ENCODE peak calls at places on chromosomes 1 and 21, in six cellular contexts. One of them, this sample, is unnamed.
A peak's percentile ranks its signal among the peaks of the same experiment; 100 is the strongest.

GRCh38 chr1:222099746-222100145 is 357.9 kb upstream of the DUSP10 start:
- DNase-seq in AG09319: no peak
- DNase-seq in GM10248: no peak
- DNase-seq in HT1080: no peak
- DNase-seq in Calu3: no peak
- DNase-seq in fibroblast of the conjunctiva: no peak
- DNase-seq in this sample: no peak

GRCh38 chr21:38712076-38712475 is 93.7 kb upstream of the ETS2 start:
- DNase-seq in AG09319: no peak
- DNase-seq in GM10248: no peak
- DNase-seq in HT1080: peak; percentile 37
- DNase-seq in Calu3: peak; percentile 11
- DNase-seq in fibroblast of the conjunctiva: peak; percentile 48
- DNase-seq in this sample: no peak

GRCh38 chr21:18443085-18443484 is 39.5 kb upstream of the TMPRSS15 start:
- DNase-seq in AG09319: no peak
- DNase-seq in GM10248: no peak
- DNase-seq in HT1080: no peak
- DNase-seq in Calu3: no peak
- DNase-seq in fibroblast of the conjunctiva: no peak
- DNase-seq in this sample: no peak

GRCh38 chr1:29519108-29519507 is 282.8 kb downstream of the PTPRU start:
- DNase-seq in AG09319: no peak
- DNase-seq in GM10248: no peak
- DNase-seq in HT1080: no peak
- DNase-seq in Calu3: no peak
- DNase-seq in fibroblast of the conjunctiva: no peak
- DNase-seq in this sample: no peak

GRCh38 chr21:34802180-34802899 is 133.5 kb downstream of the CLIC6 start:
- DNase-seq in AG09319: no peak
- DNase-seq in GM10248: no peak
- DNase-seq in HT1080: peak; percentile 36
- DNase-seq in Calu3: no peak
- DNase-seq in fibroblast of the conjunctiva: no peak
- DNase-seq in this sample: peak; percentile 35

GRCh38 chr1:94646786-94647555 is 105.4 kb upstream of the F3 start:
- DNase-seq in AG09319: no peak
- DNase-seq in GM10248: no peak
- DNase-seq in HT1080: no peak
- DNase-seq in Calu3: no peak
- DNase-seq in fibroblast of the conjunctiva: no peak
- DNase-seq in this sample: no peak

GRCh38 chr1:82517586-82517985 is 716.9 kb downstream of the ADGRL2 start:
- DNase-seq in AG09319: no peak
- DNase-seq in GM10248: no peak
- DNase-seq in HT1080: peak; percentile 5
- DNase-seq in Calu3: no peak
- DNase-seq in fibroblast of the conjunctiva: no peak
- DNase-seq in this sample: no peak

GRCh38 chr1:22876359-22877111 is 96.1 kb downstream of the LACTBL1 start:
- DNase-seq in AG09319: peak; percentile 51
- DNase-seq in GM10248: no peak
- DNase-seq in HT1080: peak; percentile 72
- DNase-seq in Calu3: no peak
- DNase-seq in fibroblast of the conjunctiva: peak; percentile 73
- DNase-seq in this sample: no peak

GRCh38 chr1:19468397-19468956 is 16.9 kb downstream of the CAPZB start:
- DNase-seq in AG09319: no peak
- DNase-seq in GM10248: no peak
- DNase-seq in HT1080: no peak
- DNase-seq in Calu3: peak; percentile 68
- DNase-seq in fibroblast of the conjunctiva: no peak
- DNase-seq in this sample: no peak

GRCh38 chr1:113021430-113022085 is 51.4 kb upstream of the LRIG2 start:
- DNase-seq in AG09319: peak; percentile 7
- DNase-seq in GM10248: no peak
- DNase-seq in HT1080: no peak
- DNase-seq in Calu3: no peak
- DNase-seq in fibroblast of the conjunctiva: peak; percentile 18
- DNase-seq in this sample: no peak

GRCh38 chr1:226429051-226429461 is 21.2 kb upstream of the PARP1 start:
- DNase-seq in AG09319: no peak
- DNase-seq in GM10248: no peak
- DNase-seq in HT1080: peak; percentile 61
- DNase-seq in Calu3: no peak
- DNase-seq in fibroblast of the conjunctiva: no peak
- DNase-seq in this sample: no peak

GRCh38 chr1:224045556-224045955 is 68.4 kb upstream of the FBXO28 start:
- DNase-seq in AG09319: no peak
- DNase-seq in GM10248: no peak
- DNase-seq in HT1080: no peak
- DNase-seq in Calu3: no peak
- DNase-seq in fibroblast of the conjunctiva: no peak
- DNase-seq in this sample: no peak

GRCh38 chr1:40684669-40685068 is 6.8 kb upstream of the NFYC start:
- DNase-seq in AG09319: no peak
- DNase-seq in GM10248: no peak
- DNase-seq in HT1080: no peak
- DNase-seq in Calu3: no peak
- DNase-seq in fibroblast of the conjunctiva: no peak
- DNase-seq in this sample: no peak

GRCh38 chr1:23393706-23394105 is 24.1 kb upstream of the ZNF436 start:
- DNase-seq in AG09319: no peak
- DNase-seq in GM10248: no peak
- DNase-seq in HT1080: peak; percentile 93
- DNase-seq in Calu3: peak; percentile 6
- DNase-seq in fibroblast of the conjunctiva: peak; percentile 43
- DNase-seq in this sample: no peak

GRCh38 chr1:32782086-32782485 is 35.1 kb downstream of the YARS1 start:
- DNase-seq in AG09319: no peak
- DNase-seq in GM10248: no peak
- DNase-seq in HT1080: peak; percentile 58
- DNase-seq in Calu3: no peak
- DNase-seq in fibroblast of the conjunctiva: no peak
- DNase-seq in this sample: no peak

GRCh38 chr1:7487756-7488474 is 283.2 kb upstream of the VAMP3 start:
- DNase-seq in AG09319: no peak
- DNase-seq in GM10248: no peak
- DNase-seq in HT1080: no peak
- DNase-seq in Calu3: no peak
- DNase-seq in fibroblast of the conjunctiva: no peak
- DNase-seq in this sample: no peak

GRCh38 chr21:27653481-27653880 is 686.6 kb upstream of the ADAMTS5 start:
- DNase-seq in AG09319: no peak
- DNase-seq in GM10248: no peak
- DNase-seq in HT1080: no peak
- DNase-seq in Calu3: no peak
- DNase-seq in fibroblast of the conjunctiva: no peak
- DNase-seq in this sample: no peak

GRCh38 chr1:109490029-109490933 is 3.6 kb upstream of the CYB561D1 start:
- DNase-seq in AG09319: no peak
- DNase-seq in GM10248: peak; percentile 76
- DNase-seq in HT1080: peak; percentile 50
- DNase-seq in Calu3: peak; percentile 65
- DNase-seq in fibroblast of the conjunctiva: peak; percentile 47
- DNase-seq in this sample: peak; percentile 39

GRCh38 chr1:247210062-247210385 is 38.2 kb upstream of the ZNF124 start:
- DNase-seq in AG09319: no peak
- DNase-seq in GM10248: no peak
- DNase-seq in HT1080: no peak
- DNase-seq in Calu3: no peak
- DNase-seq in fibroblast of the conjunctiva: no peak
- DNase-seq in this sample: no peak

GRCh38 chr1:9009438-9010366 is 16.5 kb downstream of the SLC2A7 start:
- DNase-seq in AG09319: no peak
- DNase-seq in GM10248: peak; percentile 66
- DNase-seq in HT1080: peak; percentile 41
- DNase-seq in Calu3: peak; percentile 18
- DNase-seq in fibroblast of the conjunctiva: no peak
- DNase-seq in this sample: peak; percentile 48

GRCh38 chr1:15425961-15426360 is 12.3 kb upstream of the CTRC start:
- DNase-seq in AG09319: no peak
- DNase-seq in GM10248: no peak
- DNase-seq in HT1080: no peak
- DNase-seq in Calu3: no peak
- DNase-seq in fibroblast of the conjunctiva: no peak
- DNase-seq in this sample: no peak

GRCh38 chr1:92951141-92951582 is 10.1 kb downstream of the DIPK1A start:
- DNase-seq in AG09319: peak; percentile 77
- DNase-seq in GM10248: no peak
- DNase-seq in HT1080: peak; percentile 58
- DNase-seq in Calu3: no peak
- DNase-seq in fibroblast of the conjunctiva: peak; percentile 43
- DNase-seq in this sample: peak; percentile 58

GRCh38 chr1:224052767-224053166 is 61.1 kb upstream of the FBXO28 start:
- DNase-seq in AG09319: no peak
- DNase-seq in GM10248: no peak
- DNase-seq in HT1080: peak; percentile 89
- DNase-seq in Calu3: no peak
- DNase-seq in fibroblast of the conjunctiva: no peak
- DNase-seq in this sample: no peak

GRCh38 chr1:210475806-210476205 is 147.1 kb downstream of the HHAT start:
- DNase-seq in AG09319: no peak
- DNase-seq in GM10248: no peak
- DNase-seq in HT1080: no peak
- DNase-seq in Calu3: no peak
- DNase-seq in fibroblast of the conjunctiva: no peak
- DNase-seq in this sample: no peak

GRCh38 chr1:10965621-10966226 is 46.7 kb upstream of the TARDBP start:
- DNase-seq in AG09319: no peak
- DNase-seq in GM10248: no peak
- DNase-seq in HT1080: peak; percentile 68
- DNase-seq in Calu3: no peak
- DNase-seq in fibroblast of the conjunctiva: no peak
- DNase-seq in this sample: no peak

GRCh38 chr1:18998016-18998724 is 41.7 kb upstream of the IFFO2 start:
- DNase-seq in AG09319: no peak
- DNase-seq in GM10248: no peak
- DNase-seq in HT1080: no peak
- DNase-seq in Calu3: no peak
- DNase-seq in fibroblast of the conjunctiva: no peak
- DNase-seq in this sample: no peak

GRCh38 chr1:5745776-5746610 is 246.2 kb downstream of the NPHP4 start:
- DNase-seq in AG09319: no peak
- DNase-seq in GM10248: peak; percentile 88
- DNase-seq in HT1080: peak; percentile 68
- DNase-seq in Calu3: peak; percentile 74
- DNase-seq in fibroblast of the conjunctiva: peak; percentile 41
- DNase-seq in this sample: peak; percentile 53

GRCh38 chr1:7558041-7558461 is 213.0 kb upstream of the VAMP3 start:
- DNase-seq in AG09319: no peak
- DNase-seq in GM10248: no peak
- DNase-seq in HT1080: no peak
- DNase-seq in Calu3: no peak
- DNase-seq in fibroblast of the conjunctiva: no peak
- DNase-seq in this sample: no peak